ENCODE peak calls at places on chromosomes 5 and 9, in eight cellular contexts. G is putamen; V is NCI-H2081; T is GM10248; K is endothelial cell; X is stimulated activated CD8-positive, alpha-beta memory T cell treated with anti-CD3 and anti-CD28 coated beads, Interleukin-4, amount 100 ng/mL, for 24 hours; A is myocyte; Q is D721Med. H is an unnamed sample.

GRCh38 chr9:134662143-134662876 is 20.7 kb downstream of the COL5A1 start:
- DNase-seq in G (no peak), K (no peak), T (no peak), A (peak), V (no peak), Q (no peak), X (no peak), H (no peak)

GRCh38 chr9:68738346-68738745 is 33.3 kb downstream of the PIP5K1B start:
- DNase-seq in K (no peak), G (no peak), Q (no peak), T (no peak), X (no peak), A (no peak), V (no peak), H (no peak)

GRCh38 chr5:36705055-36705454 is 98.6 kb downstream of the SLC1A3 start:
- DNase-seq in X (no peak), K (no peak), T (no peak), G (no peak), Q (no peak), A (no peak), V (no peak), H (no peak)

GRCh38 chr5:166624573-166624972 is 1666.9 kb upstream of the WWC1 start:
- DNase-seq in X (no peak), Q (no peak), T (no peak), G (no peak), K (no peak), A (no peak), V (no peak), H (no peak)

GRCh38 chr5:169893586-169893985 is 86.7 kb downstream of the INSYN2B start:
- DNase-seq in A (no peak), K (no peak), V (no peak), Q (no peak), X (no peak), G (no peak), T (no peak), H (no peak)

GRCh38 chr9:19229725-19230355 is 653 bp upstream of the DENND4C start:
- DNase-seq in V (peak), Q (no peak), K (peak), T (no peak), X (no peak), A (peak), G (no peak), H (peak)

GRCh38 chr9:109108318-109108717 is 11.4 kb downstream of the TMEM245 start:
- DNase-seq in V (no peak), T (no peak), K (no peak), Q (no peak), X (no peak), G (no peak), A (no peak), H (no peak)

GRCh38 chr5:43773032-43773830 is 170.3 kb downstream of the NNT start:
- DNase-seq in X (no peak), T (no peak), K (no peak), V (no peak), A (peak), Q (no peak), G (no peak), H (no peak)

GRCh38 chr9:38362912-38363588 is 29.5 kb upstream of the ALDH1B1 start:
- DNase-seq in T (peak), V (peak), A (peak), X (no peak), G (peak), K (peak), Q (no peak), H (peak)

GRCh38 chr5:6729400-6730310 is 16.4 kb downstream of the TENT4A start:
- DNase-seq in V (no peak), T (no peak), K (no peak), X (no peak), A (peak), G (no peak), Q (no peak), H (no peak)

GRCh38 chr9:13719410-13719809 is 439.9 kb upstream of the MPDZ start:
- DNase-seq in A (no peak), G (no peak), Q (no peak), T (no peak), K (no peak), X (no peak), V (no peak), H (no peak)

GRCh38 chr5:10825897-10826644 is 65.0 kb upstream of the DAP start:
- DNase-seq in G (no peak), T (peak), Q (no peak), A (no peak), K (no peak), X (no peak), V (no peak), H (no peak)

GRCh38 chr5:139386039-139386438 is 2.9 kb upstream of the SLC23A1 start:
- DNase-seq in K (no peak), Q (peak), A (no peak), T (no peak), G (no peak), V (no peak), X (no peak), H (no peak)